ENCODE peak calls at places on chromosomes 4 and X, in six cellular contexts. J is body of pancreas, D is lung, A is upper lobe of right lung, U is spleen, X is PC-9. G is an unnamed sample.

GRCh38 chr4:99669084-99669483 is 11.5 kb upstream of the C4orf54 start:
- DNase-seq in J (no peak), D (no peak), A (no peak), U (no peak), X (no peak), G (no peak)

GRCh38 chr4:139281212-139281611 is 1.2 kb upstream of the MGARP start:
- DNase-seq in J (no peak), D (no peak), A (no peak), U (no peak), X (no peak), G (no peak)

GRCh38 chrX:5306654-5307121 is 922.0 kb downstream of the NLGN4X start:
- DNase-seq in J (no peak), D (no peak), A (no peak), U (no peak), X (no peak), G (no peak)

GRCh38 chr4:7750972-7751371 is 188.7 kb downstream of the AFAP1 start:
- DNase-seq in J (no peak), D (no peak), A (no peak), U (no peak), X (no peak), G (no peak)

GRCh38 chr4:148444296-148445070 is 2.3 kb upstream of the NR3C2 start:
- DNase-seq in J (peak; percentile 28), D (no peak), A (peak; percentile 82), U (peak; percentile 91), X (no peak), G (no peak)

GRCh38 chrX:39854772-39855747 is 242.7 kb downstream of the BCOR start:
- DNase-seq in J (no peak), D (no peak), A (no peak), U (no peak), X (no peak), G (no peak)

GRCh38 chr4:174214102-174214878 is 69.2 kb downstream of the FBXO8 start:
- DNase-seq in J (no peak), D (no peak), A (no peak), U (no peak), X (no peak), G (no peak)

GRCh38 chrX:150899191-150899757 is 806 bp upstream of the CD99L2 start:
- DNase-seq in J (peak; percentile 42), D (peak; percentile 35), A (peak; percentile 67), U (peak; percentile 90), X (no peak), G (no peak)

GRCh38 chr4:79211490-79211889 is 114.4 kb downstream of the NAA11 start:
- DNase-seq in J (no peak), D (no peak), A (no peak), U (no peak), X (no peak), G (no peak)

GRCh38 chr4:139889194-139889762 is 223.7 kb downstream of the MGST2 start:
- DNase-seq in J (no peak), D (no peak), A (no peak), U (no peak), X (no peak), G (no peak)

GRCh38 chrX:12315526-12315925 is 177.3 kb downstream of the FRMPD4 start:
- DNase-seq in J (no peak), D (no peak), A (no peak), U (no peak), X (no peak), G (no peak)

GRCh38 chr4:110682311-110682710 is 59.4 kb upstream of the PITX2 start:
- DNase-seq in J (no peak), D (no peak), A (no peak), U (no peak), X (no peak), G (no peak)

GRCh38 chr4:112327950-112328349 is 30.8 kb downstream of the ALPK1 start:
- DNase-seq in J (no peak), D (no peak), A (no peak), U (peak; percentile 62), X (peak; percentile 39), G (peak; percentile 34)

GRCh38 chr4:152460488-152460887 is 75.4 kb downstream of the FBXW7 start:
- DNase-seq in J (no peak), D (no peak), A (no peak), U (no peak), X (no peak), G (no peak)

GRCh38 chr4:15875663-15876460 is 62.7 kb downstream of the FGFBP1 start:
- DNase-seq in J (no peak), D (no peak), A (no peak), U (no peak), X (no peak), G (no peak)

GRCh38 chr4:38073596-38074234 is 113.5 kb downstream of the PTTG2 start:
- DNase-seq in J (no peak), D (no peak), A (no peak), U (no peak), X (no peak), G (no peak)

GRCh38 chr4:72375050-72375736 is 193.8 kb downstream of the ADAMTS3 start:
- DNase-seq in J (no peak), D (no peak), A (no peak), U (no peak), X (peak; percentile 34), G (no peak)

GRCh38 chr4:186878203-186878800 is 154.6 kb upstream of the FAT1 start:
- DNase-seq in J (no peak), D (no peak), A (no peak), U (no peak), X (no peak), G (no peak)

GRCh38 chr4:164540987-164541386 is 212.9 kb upstream of the SMIM31 start:
- DNase-seq in J (no peak), D (no peak), A (no peak), U (no peak), X (no peak), G (no peak)

GRCh38 chr4:44965446-44966095 is 239.2 kb upstream of the GNPDA2 start:
- DNase-seq in J (no peak), D (no peak), A (no peak), U (no peak), X (no peak), G (no peak)

GRCh38 chr4:153082322-153083301 is 121.6 kb upstream of the TRIM2 start:
- DNase-seq in J (no peak), D (no peak), A (no peak), U (no peak), X (peak; percentile 56), G (no peak)

GRCh38 chrX:10199212-10199611 is 42.4 kb downstream of the CLCN4 start:
- DNase-seq in J (peak; percentile 64), D (peak; percentile 54), A (peak; percentile 72), U (peak; percentile 86), X (no peak), G (no peak)

GRCh38 chrX:105323951-105324350 is 103.5 kb upstream of the TEX13A start:
- DNase-seq in J (no peak), D (no peak), A (no peak), U (no peak), X (peak; percentile 79), G (no peak)

GRCh38 chr4:151276787-151277557 is at the start of gene PRSS48:
- DNase-seq in J (peak; percentile 59), D (peak; percentile 36), A (peak; percentile 77), U (no peak), X (no peak), G (no peak)

GRCh38 chr4:117001077-117001476 is 84.3 kb downstream of the TRAM1L1 start:
- DNase-seq in J (no peak), D (no peak), A (no peak), U (no peak), X (no peak), G (no peak)

GRCh38 chrX:107542500-107542899 is 85.8 kb upstream of the PRPS1 start:
- DNase-seq in J (peak; percentile 9), D (no peak), A (no peak), U (no peak), X (no peak), G (peak; percentile 17)

GRCh38 chrX:133151320-133151719 is 54.4 kb upstream of the USP26 start:
- DNase-seq in J (peak; percentile 2), D (no peak), A (no peak), U (no peak), X (peak; percentile 59), G (no peak)

GRCh38 chrX:53544936-53545335 is 110.8 kb upstream of the HSD17B10 start:
- DNase-seq in J (no peak), D (no peak), A (no peak), U (no peak), X (no peak), G (no peak)

GRCh38 chr4:48653217-48654014 is 126.7 kb downstream of the FRYL start:
- DNase-seq in J (peak; percentile 17), D (no peak), A (no peak), U (no peak), X (no peak), G (no peak)
- H3K4me3 ChIP-seq in J (no peak overlapping the region), D (no peak overlapping the region), A (peak overlapping the region; percentile 20), U (no peak overlapping the region), X (no peak overlapping the region), G (no peak overlapping the region)

GRCh38 chrX:13551610-13552009 is 17.8 kb upstream of the EGFL6 start:
- DNase-seq in J (no peak), D (no peak), A (no peak), U (no peak), X (no peak), G (no peak)
- TF ChIP-seq CTCF in J (no peak), D (no peak), A (no peak), U (no peak), X (no peak), G (no peak)

GRCh38 chrX:74925210-74926088 is at the start of gene NEXMIF:
- DNase-seq in J (peak; percentile 30), D (peak; percentile 29), A (no peak), U (peak; percentile 79), X (no peak), G (no peak)

GRCh38 chrX:74924449-74925209 is 623 bp downstream of the NEXMIF start:
- DNase-seq in J (peak; percentile 65), D (peak; percentile 33), A (peak; percentile 73), U (peak; percentile 80), X (no peak), G (no peak)

GRCh38 chrX:74922922-74923321 is 2.3 kb downstream of the NEXMIF start:
- DNase-seq in J (no peak), D (no peak), A (no peak), U (no peak), X (no peak), G (no peak)

GRCh38 chrX:74923942-74924448 is 1.3 kb downstream of the NEXMIF start:
- DNase-seq in J (peak; percentile 16), D (no peak), A (peak; percentile 62), U (peak; percentile 77), X (no peak), G (no peak)
- H3K4me3 ChIP-seq in J (no peak overlapping the region), D (peak overlapping the region; percentile 20), A (peak overlapping the region; percentile 41), U (peak overlapping the region; percentile 49), X (no peak overlapping the region), G (peak overlapping the region; percentile 48)

GRCh38 chr4:1235381-1236102 is 13.4 kb downstream of the CTBP1 start:
- DNase-seq in J (no peak), D (no peak), A (peak; percentile 53), U (peak; percentile 59), X (no peak), G (no peak)

GRCh38 chr4:1234811-1235292 is 14.1 kb downstream of the CTBP1 start:
- DNase-seq in J (no peak), D (no peak), A (peak; percentile 50), U (peak; percentile 64), X (no peak), G (no peak)

GRCh38 chr4:1232661-1233621 is 16.0 kb downstream of the CTBP1 start:
- DNase-seq in J (peak; percentile 64), D (no peak), A (no peak), U (peak; percentile 77), X (no peak), G (no peak)

GRCh38 chr4:1234296-1234695 is 14.6 kb downstream of the CTBP1 start:
- DNase-seq in J (no peak), D (no peak), A (peak; percentile 31), U (peak; percentile 36), X (no peak), G (no peak)

GRCh38 chr4:1233641-1234277 is 15.2 kb downstream of the CTBP1 start:
- DNase-seq in J (no peak), D (no peak), A (peak; percentile 59), U (peak; percentile 69), X (no peak), G (no peak)
- TF ChIP-seq CTCF in J (no peak), D (peak; percentile 23), A (peak; percentile 44), U (no peak), X (no peak), G (no peak)

G was measured in LNCaP clone FGC.